ENCODE peak calls at places on chromosomes 11 and 22, in four cellular contexts. W is kidney tubule cell, I is M059J, B is H7. P is an unnamed sample.

GRCh38 chr22:34902335-34902734 is 163.6 kb upstream of the ISX start:
- DNase-seq in W (peak), I (peak), B (no peak), P (no peak)

GRCh38 chr22:36455571-36456458 is 25.6 kb downstream of the TXN2 start:
- DNase-seq in W (peak), I (no peak), B (no peak), P (no peak)

GRCh38 chr11:69243496-69244200 is 50.3 kb upstream of the MYEOV start:
- DNase-seq in W (no peak), I (no peak), B (no peak), P (peak)

GRCh38 chr11:9153651-9154050 is 62.3 kb upstream of the SCUBE2 start:
- DNase-seq in W (no peak), I (no peak), B (no peak), P (no peak)

GRCh38 chr22:20395181-20395896 is 1.4 kb downstream of the ZNF74 start:
- DNase-seq in W (no peak), I (no peak), B (no peak), P (no peak)

GRCh38 chr11:102186836-102187235 is 76.6 kb downstream of the YAP1 start:
- DNase-seq in W (no peak), I (no peak), B (peak), P (no peak)

GRCh38 chr11:74397531-74398243 is 546 bp downstream of the PGM2L1 start:
- DNase-seq in W (peak), I (peak), B (peak), P (peak)

GRCh38 chr22:43740587-43741270 is 71.4 kb downstream of the EFCAB6 start:
- DNase-seq in W (no peak), I (no peak), B (no peak), P (no peak)

GRCh38 chr11:118111744-118112035 is 24.9 kb upstream of the SMIM35 start:
- DNase-seq in W (no peak), I (no peak), B (no peak), P (no peak)

GRCh38 chr11:60982184-60982583 is 10.7 kb downstream of the CD6 start:
- DNase-seq in W (no peak), I (no peak), B (no peak), P (no peak)

GRCh38 chr11:70456921-70457532 is 58.7 kb downstream of the CTTN start:
- DNase-seq in W (peak), I (peak), B (no peak), P (no peak)

GRCh38 chr11:134791102-134791501 is 379.1 kb upstream of the B3GAT1 start:
- DNase-seq in W (no peak), I (no peak), B (no peak), P (no peak)

GRCh38 chr11:130522284-130522961 is 74.0 kb downstream of the ADAMTS15 start:
- DNase-seq in W (peak), I (peak), B (peak), P (peak)

GRCh38 chr11:76615950-76616349 is 54.6 kb downstream of the LRRC32 start:
- DNase-seq in W (no peak), I (peak), B (no peak), P (no peak)

GRCh38 chr11:112248216-112248615 is 12.4 kb downstream of the PLET1 start:
- DNase-seq in W (peak), I (peak), B (no peak), P (no peak)

GRCh38 chr11:86660011-86660595 is 12.3 kb downstream of the ME3 start:
- DNase-seq in W (no peak), I (peak), B (no peak), P (no peak)

GRCh38 chr11:85595285-85595884 is 31.8 kb downstream of the DLG2 start:
- DNase-seq in W (peak), I (peak), B (peak), P (no peak)

GRCh38 chr11:111913031-111913861 is 712 bp downstream of the HSPB2 start:
- DNase-seq in W (peak), I (no peak), B (no peak), P (no peak)

GRCh38 chr11:107669156-107669740 is 42.6 kb downstream of the SLN start:
- DNase-seq in W (no peak), I (peak), B (no peak), P (no peak)

GRCh38 chr11:19176629-19177186 is 25.1 kb downstream of the CSRP3 start:
- DNase-seq in W (no peak), I (no peak), B (no peak), P (no peak)

GRCh38 chr11:9973921-9974320 is 310.0 kb downstream of the SWAP70 start:
- DNase-seq in W (peak), I (peak), B (no peak), P (no peak)